ENCODE peak calls at places on chromosomes 1 and 21, in five cellular contexts. Z is ovary; V is CD8-positive, alpha-beta T cell; B is H9; T is endodermal cell. N is an unnamed sample. For H3K9me3, the result is how much of the 10 kb centered on the place peaks cover.

GRCh38 chr21:44658913-44659595 is 1.3 kb downstream of the KRTAP12-3 start:
- DNase-seq in Z (no peak), V (no peak), B (peak), T (no peak), N (no peak)

GRCh38 chr1:179120736-179121135 is 38.9 kb downstream of the TOR3A start:
- DNase-seq in Z (no peak), V (no peak), B (no peak), T (no peak), N (no peak)

GRCh38 chr1:44650159-44650831 is 24.0 kb downstream of the TMEM53 start:
- DNase-seq in Z (no peak), V (no peak), B (peak), T (peak), N (no peak)

GRCh38 chr1:180498594-180498993 is 3.8 kb downstream of the ACBD6 start:
- DNase-seq in Z (no peak), V (no peak), B (no peak), T (no peak), N (no peak)

GRCh38 chr1:218778731-218779130 is 394.9 kb upstream of the LYPLAL1 start:
- DNase-seq in Z (no peak), V (no peak), B (no peak), T (no peak), N (no peak)

GRCh38 chr21:42835611-42836401 is 43.5 kb downstream of the WDR4 start:
- DNase-seq in Z (no peak), V (no peak), B (no peak), T (no peak), N (no peak)

GRCh38 chr1:39483276-39483675 is 8.2 kb upstream of the BMP8A start:
- DNase-seq in Z (no peak), V (no peak), B (no peak), T (no peak), N (no peak)

GRCh38 chr1:244963231-244963826 is 99.0 kb upstream of the HNRNPU start:
- DNase-seq in Z (no peak), V (no peak), B (no peak), T (no peak), N (no peak)

GRCh38 chr1:63329621-63330330 is 7.4 kb downstream of the FOXD3 start:
- DNase-seq in Z (no peak), V (no peak), B (peak), T (peak), N (no peak)

GRCh38 chr1:234505774-234506114 is 26.8 kb upstream of the TARBP1 start:
- DNase-seq in Z (no peak), V (no peak), B (no peak), T (no peak), N (no peak)

GRCh38 chr1:93694039-93694438 is 12.4 kb upstream of the BCAR3 start:
- DNase-seq in Z (no peak), V (no peak), B (no peak), T (no peak), N (no peak)

GRCh38 chr1:173603056-173603591 is at the start of gene SLC9C2:
- DNase-seq in Z (peak), V (no peak), B (no peak), T (no peak), N (no peak)

GRCh38 chr1:218613105-218613504 is 268.0 kb downstream of the TGFB2 start:
- DNase-seq in Z (no peak), V (no peak), B (no peak), T (no peak), N (no peak)

GRCh38 chr1:240465531-240465940 is 146.4 kb downstream of the GREM2 start:
- DNase-seq in Z (no peak), V (no peak), B (peak), T (peak), N (no peak)

GRCh38 chr1:23400324-23401110 is 24.0 kb downstream of the TCEA3 start:
- DNase-seq in Z (no peak), V (no peak), B (no peak), T (no peak), N (no peak)

GRCh38 chr1:179007233-179007632 is 18.5 kb upstream of the FAM20B start:
- DNase-seq in Z (no peak), V (no peak), B (no peak), T (no peak), N (no peak)

GRCh38 chr1:91546301-91546581 is 45.6 kb downstream of the CDC7 start:
- DNase-seq in Z (no peak), V (no peak), B (no peak), T (no peak), N (no peak)

GRCh38 chr1:68201546-68202238 is 30.6 kb downstream of the WLS start:
- DNase-seq in Z (no peak), V (no peak), B (no peak), T (no peak), N (no peak)

GRCh38 chr21:15732290-15732995 is 2.7 kb downstream of the USP25 start:
- DNase-seq in Z (no peak), V (no peak), B (no peak), T (no peak), N (peak)

GRCh38 chr1:9652379-9653194 is 1.1 kb downstream of the PIK3CD start:
- DNase-seq in Z (no peak), V (peak), B (no peak), T (no peak), N (peak)

GRCh38 chr1:31412732-31413404 is at the start of gene SERINC2:
- DNase-seq in Z (no peak), V (no peak), B (peak), T (peak), N (peak)

GRCh38 chr1:11482904-11483479 is 4.0 kb downstream of the DISP3 start:
- DNase-seq in Z (no peak), V (no peak), B (no peak), T (no peak), N (no peak)

GRCh38 chr1:37323486-37324377 is 150.6 kb upstream of the ZC3H12A start:
- DNase-seq in Z (no peak), V (no peak), B (peak), T (peak), N (no peak)

GRCh38 chr1:41780916-41781315 is 137.8 kb downstream of the HIVEP3 start:
- DNase-seq in Z (no peak), V (no peak), B (no peak), T (no peak), N (no peak)

GRCh38 chr1:38071530-38072266 is 25.1 kb upstream of the POU3F1 start:
- DNase-seq in Z (no peak), V (no peak), B (no peak), T (no peak), N (no peak)

GRCh38 chr1:242710847-242711246 is 186.3 kb upstream of the PLD5 start:
- DNase-seq in Z (no peak), V (no peak), B (no peak), T (no peak), N (no peak)

GRCh38 chr1:235423214-235423652 is 56.0 kb downstream of the TBCE start:
- DNase-seq in Z (no peak), V (no peak), B (no peak), T (no peak), N (no peak)

GRCh38 chr1:220890582-220890981 is 11.3 kb downstream of the HLX start:
- DNase-seq in Z (no peak), V (no peak), B (no peak), T (no peak), N (no peak)

GRCh38 chr1:214022229-214022791 is 34.5 kb downstream of the PROX1 start:
- DNase-seq in Z (no peak), V (no peak), B (no peak), T (no peak), N (no peak)

GRCh38 chr1:85087659-85088407 is 39.5 kb upstream of the MCOLN3 start:
- DNase-seq in Z (no peak), V (no peak), B (no peak), T (no peak), N (no peak)

GRCh38 chr1:1059494-1060280 is 14.4 kb downstream of the RNF223 start:
- DNase-seq in Z (peak), V (peak), B (peak), T (peak), N (peak)

GRCh38 chr1:92065042-92065441 is 10.2 kb downstream of the SETSIP start:
- DNase-seq in Z (no peak), V (no peak), B (no peak), T (no peak), N (no peak)

GRCh38 chr1:8122160-8122476 is 96.0 kb upstream of the ERRFI1 start:
- DNase-seq in Z (no peak), V (no peak), B (no peak), T (no peak), N (no peak)

GRCh38 chr1:24995121-24995520 is 65.0 kb upstream of the RUNX3 start:
- DNase-seq in Z (no peak), V (no peak), B (no peak), T (no peak), N (no peak)

GRCh38 chr21:38126677-38127271 is 130.0 kb upstream of the KCNJ15 start:
- DNase-seq in Z (no peak), V (peak), B (peak), T (peak), N (no peak)

GRCh38 chr1:243748706-243749283 is 101.2 kb downstream of the AKT3 start:
- DNase-seq in Z (no peak), V (no peak), B (no peak), T (no peak), N (no peak)

GRCh38 chr1:35640380-35641232 is 720 bp downstream of the PSMB2 start:
- DNase-seq in Z (no peak), V (no peak), B (no peak), T (no peak), N (no peak)

DNA sequence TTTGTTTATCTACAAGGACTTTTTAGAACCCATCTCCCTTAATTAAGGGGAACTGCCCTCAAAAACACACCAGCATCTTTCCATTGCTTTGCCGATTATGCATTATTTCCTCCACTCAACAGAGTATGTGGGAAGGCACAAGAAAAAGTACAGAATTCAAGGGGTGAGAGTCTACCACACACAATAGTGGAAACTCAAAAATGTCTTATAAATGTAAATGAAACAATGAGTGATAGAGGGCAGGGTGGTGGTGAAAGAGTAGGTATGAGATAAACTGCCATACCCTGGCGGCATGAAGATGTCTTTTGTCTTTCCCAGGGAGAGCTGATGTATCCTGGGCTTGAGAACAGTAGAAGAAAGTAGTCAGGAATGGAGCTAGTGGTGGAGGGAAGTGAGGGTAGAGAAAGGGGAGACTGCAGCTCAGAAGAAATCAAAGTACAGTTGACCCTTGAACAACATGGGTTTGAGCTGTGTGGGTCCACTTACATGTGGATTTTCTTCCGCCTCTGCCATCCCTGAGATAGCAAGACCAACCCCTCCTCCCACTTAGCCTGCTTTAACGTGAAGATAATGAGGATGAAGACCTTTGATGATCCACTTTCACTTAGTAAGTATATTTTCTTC is 24.4 kb downstream of the CD58 start:
- DNase-seq in Z (no peak), V (no peak), B (no peak), T (no peak), N (no peak)
- H3K9me3 ChIP-seq in Z (under half), V (under half), B (under half), T (under half), N (under half)

DNA sequence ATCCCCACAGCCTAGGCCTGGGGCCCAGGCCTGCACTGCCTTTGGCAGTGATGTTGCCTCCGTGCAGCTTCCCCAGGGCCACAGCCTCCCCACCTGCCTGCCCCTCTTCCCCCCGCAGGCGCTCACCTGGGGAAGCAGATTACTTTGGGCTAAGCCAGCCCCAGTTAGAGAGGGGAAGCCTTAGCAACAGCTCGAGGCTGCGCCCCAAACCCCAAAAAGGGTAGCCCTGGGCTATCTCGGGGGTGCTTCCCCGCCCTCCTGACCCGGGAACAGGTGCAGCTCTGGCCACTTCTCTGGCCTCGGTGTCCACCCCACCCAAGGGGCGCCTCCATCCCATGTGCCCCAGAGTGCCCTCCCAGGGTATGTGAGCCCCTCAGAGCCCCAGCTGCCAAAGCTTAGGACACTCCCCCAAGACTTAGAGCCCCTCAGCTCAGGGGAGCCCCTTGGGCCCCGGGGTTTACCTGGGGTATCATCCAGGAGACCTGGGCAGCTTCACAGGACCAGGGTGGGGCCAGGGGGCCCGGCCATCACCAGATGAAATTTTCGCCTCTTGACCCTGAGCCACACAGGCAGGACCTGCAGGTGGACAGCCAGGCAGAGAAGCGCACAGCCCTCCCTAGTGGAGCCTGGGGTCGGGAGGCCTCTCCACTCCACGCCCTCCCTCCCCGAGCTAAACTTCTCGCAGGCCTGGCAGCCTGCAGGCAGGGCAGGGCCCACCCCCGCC is 3.3 kb upstream of the TTC34 start:
- DNase-seq in Z (peak), V (no peak), B (no peak), T (no peak), N (no peak)
- H3K9me3 ChIP-seq in Z (under half), V (under half), B (half or more), T (under half), N (under half)

GRCh38 chr1:224938652-224939051 is 9.2 kb downstream of the DNAH14 start:
- DNase-seq in Z (no peak), V (no peak), B (no peak), T (no peak), N (no peak)
- H3K9me3 ChIP-seq in Z (under half), V (under half), B (under half), T (half or more), N (under half)

GRCh38 chr1:147211577-147211976 is 13.6 kb downstream of the FMO5 start:
- DNase-seq in Z (no peak), V (no peak), B (no peak), T (no peak), N (no peak)

GRCh38 chr1:147207192-147207591 is 17.9 kb downstream of the FMO5 start:
- DNase-seq in Z (no peak), V (no peak), B (no peak), T (no peak), N (no peak)

GRCh38 chr1:147210987-147211386 is 14.2 kb downstream of the FMO5 start:
- DNase-seq in Z (no peak), V (no peak), B (no peak), T (no peak), N (no peak)

GRCh38 chr1:147208619-147209018 is 16.5 kb downstream of the FMO5 start:
- DNase-seq in Z (no peak), V (no peak), B (no peak), T (no peak), N (no peak)

GRCh38 chr1:147209825-147210821 is 15.0 kb downstream of the FMO5 start:
- DNase-seq in Z (no peak), V (no peak), B (no peak), T (no peak), N (no peak)
- H3K9me3 ChIP-seq in Z (under half), V (under half), B (under half), T (under half), N (under half)

GRCh38 chr1:175914115-175914514 is 170.7 kb upstream of the TNR start:
- DNase-seq in Z (no peak), V (no peak), B (no peak), T (no peak), N (no peak)
- H3K9me3 ChIP-seq in Z (under half), V (under half), B (under half), T (under half), N (under half)

N was measured in mucosa of descending colon.